ENCODE peak calls at places on chromosomes 1 and 21, in seven cellular contexts. J is gastrocnemius medialis, P is stomach, D is ovary, X is IMR-90, O is tibial nerve, M is body of pancreas. G is an unnamed sample.

GRCh38 chr1:235997916-235998315 is 67.0 kb downstream of the NID1 start:
- DNase-seq in D (no peak), M (no peak), X (no peak), J (no peak), O (no peak), P (no peak), G (no peak)

GRCh38 chr1:97640677-97641076 is 280.2 kb downstream of the DPYD start:
- DNase-seq in M (no peak), O (no peak), X (peak; percentile 5), P (no peak), J (no peak), D (no peak), G (no peak)

GRCh38 chr1:97050501-97050900 is 328.9 kb downstream of the PTBP2 start:
- DNase-seq in D (no peak), O (no peak), M (no peak), X (peak; percentile 59), J (no peak), P (no peak), G (no peak)

GRCh38 chr1:202685671-202686070 is 24.6 kb downstream of the SYT2 start:
- DNase-seq in O (no peak), J (no peak), P (no peak), D (no peak), M (no peak), X (no peak), G (no peak)

GRCh38 chr21:42248241-42248640 is 29.3 kb downstream of the ABCG1 start:
- DNase-seq in M (no peak), O (no peak), P (no peak), D (no peak), J (no peak), X (no peak), G (no peak)

GRCh38 chr1:161487483-161487827 is 17.8 kb upstream of the FCGR2A start:
- DNase-seq in O (no peak), M (peak; percentile 37), X (peak; percentile 69), P (no peak), J (peak; percentile 27), D (no peak), G (no peak)

GRCh38 chr1:184563308-184563707 is 176.5 kb downstream of the C1orf21 start:
- DNase-seq in M (no peak), P (no peak), J (no peak), O (no peak), X (peak; percentile 40), D (no peak), G (no peak)

GRCh38 chr1:39720094-39720999 is 18.3 kb upstream of the PPIE start:
- DNase-seq in O (no peak), X (peak; percentile 66), M (peak; percentile 17), J (peak; percentile 46), D (no peak), P (no peak), G (no peak)

GRCh38 chr1:53891678-53892077 is 2.1 kb upstream of the YIPF1 start:
- DNase-seq in P (no peak), D (no peak), X (no peak), O (no peak), M (no peak), J (no peak), G (no peak)

GRCh38 chr1:53890522-53890941 is 935 bp upstream of the YIPF1 start:
- DNase-seq in J (peak; percentile 50), X (no peak), M (no peak), D (no peak), P (no peak), O (no peak), G (no peak)

GRCh38 chr1:53888716-53889115 is 881 bp downstream of the YIPF1 start:
- DNase-seq in P (no peak), D (no peak), M (no peak), O (no peak), J (no peak), X (no peak), G (no peak)

GRCh38 chr1:53891021-53891420 is 1.4 kb upstream of the YIPF1 start:
- DNase-seq in J (no peak), O (no peak), M (no peak), D (no peak), P (no peak), X (no peak), G (no peak)

DNA sequence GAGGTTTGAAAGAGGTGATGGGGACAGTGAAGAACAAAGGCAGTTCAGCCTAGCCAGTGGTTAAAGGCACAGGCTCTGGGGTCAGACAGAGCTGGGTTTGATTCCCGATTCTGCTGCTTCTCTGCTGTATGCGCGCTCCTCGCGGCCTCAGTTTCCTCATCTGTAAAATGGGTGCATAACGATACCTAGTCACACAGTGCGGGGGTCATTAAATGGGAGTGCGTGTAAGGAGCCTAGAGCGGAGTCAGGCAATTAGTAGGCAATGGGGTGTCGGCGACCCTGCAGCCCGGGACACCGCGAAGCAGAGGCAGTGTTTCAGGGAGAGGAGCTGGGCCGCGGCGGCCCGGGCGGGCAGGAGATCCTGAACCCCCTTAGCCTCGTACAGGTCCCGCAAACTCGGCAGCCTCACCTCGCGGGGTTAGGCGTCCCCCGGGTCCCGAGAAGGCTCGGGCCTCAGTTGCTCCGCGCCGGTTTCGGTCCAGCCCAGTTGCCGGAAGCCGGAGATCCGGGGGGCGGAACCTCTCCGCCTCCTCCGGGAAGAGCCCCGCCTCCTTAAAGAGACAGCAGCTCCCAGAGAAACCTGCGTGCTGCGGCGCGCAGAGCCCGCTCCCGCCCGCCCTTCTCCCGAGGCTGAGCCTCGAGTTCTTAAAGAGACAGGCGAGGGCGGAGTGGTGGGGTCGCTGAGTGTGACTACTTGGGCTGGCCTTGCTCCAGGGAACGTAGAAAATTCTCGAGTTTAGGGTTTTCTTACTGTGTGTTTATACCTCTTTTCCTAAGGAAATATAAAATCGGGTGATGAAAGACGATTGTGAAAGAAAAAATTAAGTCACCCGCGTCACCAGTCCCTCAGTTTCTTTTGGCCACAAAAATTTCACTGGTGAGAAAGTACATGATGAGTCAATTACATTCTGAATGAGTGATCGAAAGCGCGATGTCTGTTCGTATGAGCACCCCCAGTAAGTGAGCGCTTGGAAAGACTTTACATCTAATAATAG is at the start of gene YIPF1:
- DNase-seq in D (peak; percentile 86), O (peak; percentile 81), M (peak; percentile 94), P (peak; percentile 92), J (peak; percentile 88), X (peak; percentile 87), G (peak; percentile 93)
- TF ChIP-seq POLR2A in D (peak; percentile 71), O (no peak), M (peak; percentile 65), P (no peak), J (peak; percentile 22), X (no peak), G (peak; percentile 63)

DNA sequence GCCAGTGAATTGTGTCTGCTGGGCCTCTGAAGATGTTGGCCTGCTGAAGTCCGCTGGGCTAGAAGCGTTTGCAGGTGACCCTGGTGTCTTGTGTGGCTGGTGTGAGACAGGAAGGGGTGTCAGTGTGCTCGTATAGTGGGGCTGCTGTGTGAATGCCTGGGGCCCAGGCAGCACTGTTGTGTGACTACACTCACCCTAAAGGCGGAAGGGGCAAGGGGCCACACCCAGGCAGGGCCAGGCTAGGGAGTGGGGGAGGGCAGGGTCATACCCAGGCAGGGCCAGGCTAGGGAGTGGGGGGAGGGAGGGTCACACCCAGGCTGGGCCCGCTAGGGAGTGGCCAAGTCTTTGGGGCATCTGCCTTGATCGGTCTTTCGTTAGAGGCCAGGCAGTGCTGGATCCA is 25.0 kb downstream of the PDXK start:
- DNase-seq in J (no peak), X (no peak), D (no peak), M (no peak), P (no peak), O (no peak), G (no peak)
- H3K4me1 ChIP-seq in J (no peaks in the 10 kb centered on the region), X (no peaks in the 10 kb centered on the region), D (no peaks in the 10 kb centered on the region), M (no peaks in the 10 kb centered on the region), P (peaks cover 6% of the 10 kb centered on the region), O (no peaks in the 10 kb centered on the region), G (no peaks in the 10 kb centered on the region)

DNA sequence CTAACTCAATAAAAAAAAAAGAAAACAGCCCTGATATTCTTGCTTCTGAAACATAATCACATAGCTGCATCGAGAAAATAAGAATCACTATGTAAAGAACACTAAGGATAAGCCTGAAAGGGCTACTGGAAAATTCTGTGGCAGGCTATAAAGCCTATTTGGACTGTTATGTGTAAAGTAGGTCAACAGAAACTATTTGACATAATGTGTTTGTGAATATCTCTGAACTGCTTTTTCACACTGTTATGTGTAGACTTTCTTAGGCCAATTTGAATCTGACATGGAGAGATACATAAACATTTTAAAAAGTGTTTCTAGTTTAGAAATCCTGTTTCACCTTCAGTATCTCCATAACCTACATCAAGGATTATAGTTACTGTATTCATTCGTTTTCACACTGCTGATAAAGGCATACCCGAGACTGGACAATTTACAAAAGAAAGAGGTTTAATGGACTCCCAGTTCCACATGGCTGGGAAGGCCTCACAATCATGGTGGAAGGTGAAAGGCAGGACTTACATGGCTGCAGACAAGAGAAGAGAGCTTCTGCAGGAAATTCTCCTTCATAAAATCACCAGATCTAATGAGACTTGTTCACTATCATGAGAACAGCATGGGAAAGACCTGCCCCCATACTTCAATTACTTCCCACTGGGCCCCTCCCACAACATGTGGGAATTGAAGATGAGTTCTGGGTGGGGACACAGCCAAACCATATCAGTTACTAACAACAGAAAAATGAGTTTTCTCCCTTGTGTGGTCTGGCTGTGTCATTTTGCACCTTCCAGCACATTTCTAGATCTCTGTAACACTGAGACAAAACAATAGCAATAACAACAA is 741.6 kb downstream of the KCNT2 start:
- DNase-seq in J (no peak), D (no peak), P (no peak), M (no peak), O (no peak), X (no peak), G (no peak)
- H3K27ac ChIP-seq in J (no peak overlapping the region), D (no peak overlapping the region), P (no peak overlapping the region), M (no peak overlapping the region), O (no peak overlapping the region), X (no peak overlapping the region), G (no peak overlapping the region)

GRCh38 chr1:33350611-33351280 is 29.8 kb upstream of the A3GALT2 start:
- DNase-seq in D (no peak), M (no peak), O (no peak), X (no peak), P (no peak), J (no peak), G (no peak)

GRCh38 chr1:33348194-33348593 is 27.3 kb upstream of the A3GALT2 start:
- DNase-seq in O (no peak), J (no peak), X (peak; percentile 52), M (no peak), D (no peak), P (no peak), G (no peak)

GRCh38 chr1:33349778-33350610 is 29.1 kb upstream of the A3GALT2 start:
- DNase-seq in D (peak; percentile 83), X (peak; percentile 72), J (peak; percentile 86), M (peak; percentile 90), O (peak; percentile 81), P (peak; percentile 89), G (peak; percentile 93)

GRCh38 chr1:33348676-33349080 is 27.8 kb upstream of the A3GALT2 start:
- DNase-seq in X (no peak), D (no peak), M (no peak), O (no peak), J (no peak), P (no peak), G (no peak)

DNA sequence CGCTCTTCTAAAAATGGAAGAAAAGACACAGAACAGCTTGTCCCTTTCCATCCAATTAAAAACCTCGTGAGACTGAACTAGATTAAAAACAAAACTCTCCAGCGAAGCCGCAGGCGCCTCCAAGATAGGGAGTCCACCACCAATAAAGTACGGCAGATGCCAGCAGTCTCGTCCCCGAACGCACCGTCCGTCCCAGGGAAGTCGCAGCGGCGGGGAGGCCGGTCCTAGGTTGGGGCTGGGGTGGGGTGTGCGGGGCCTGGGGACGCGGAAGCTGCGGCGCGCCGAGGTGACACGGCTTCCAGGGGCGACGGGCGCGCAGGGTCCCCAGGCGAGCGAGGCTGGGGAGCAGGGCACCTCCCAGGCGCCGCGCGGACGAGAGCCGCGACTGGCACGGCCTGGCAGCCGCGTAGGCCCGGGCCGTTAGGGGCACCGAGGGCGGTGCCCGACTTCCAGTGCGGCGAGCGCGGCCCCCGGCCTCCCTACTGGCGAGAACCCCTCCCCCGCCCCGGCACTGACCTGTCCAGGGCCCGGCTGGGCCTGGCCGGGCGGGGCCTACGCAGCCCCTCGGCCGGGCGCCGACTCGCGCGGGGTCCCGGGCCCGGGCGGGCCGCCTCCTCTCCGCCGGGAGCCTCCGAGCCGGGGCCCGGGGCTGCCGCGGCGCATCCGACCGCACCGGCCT is 28.3 kb upstream of the A3GALT2 start:
- DNase-seq in X (no peak), P (peak; percentile 53), M (no peak), J (peak; percentile 61), O (no peak), D (peak; percentile 60), G (peak; percentile 71)
- TF ChIP-seq POLR2A in X (no peak), P (no peak), M (peak; percentile 20), J (peak; percentile 71), O (no peak), D (no peak), G (peak; percentile 15)